ENCODE peak calls at places on chromosomes 6 and 20, in seven cellular contexts. One of them, this sample, is unnamed.

GRCh38 chr20:58890454-58891075 is 38.0 kb downstream of the GNAS start:
- DNase-seq in foreskin fibroblast: peak; percentile 88
- DNase-seq in endothelial cell: peak; percentile 86
- DNase-seq in suprapubic skin: peak; percentile 84
- DNase-seq in heart left ventricle: peak; percentile 83
- DNase-seq in Calu3: peak; percentile 83
- DNase-seq in left ventricle myocardium inferior: peak; percentile 81
- DNase-seq in this sample: peak; percentile 22

GRCh38 chr6:137490506-137490905 is 3.7 kb downstream of the OLIG3 start:
- DNase-seq in foreskin fibroblast: no peak
- DNase-seq in endothelial cell: no peak
- DNase-seq in suprapubic skin: no peak
- DNase-seq in heart left ventricle: no peak
- DNase-seq in Calu3: no peak
- DNase-seq in left ventricle myocardium inferior: no peak
- DNase-seq in this sample: no peak

GRCh38 chr20:48238326-48238725 is 453.0 kb upstream of the SULF2 start:
- DNase-seq in foreskin fibroblast: peak; percentile 31
- DNase-seq in endothelial cell: no peak
- DNase-seq in suprapubic skin: no peak
- DNase-seq in heart left ventricle: no peak
- DNase-seq in Calu3: no peak
- DNase-seq in left ventricle myocardium inferior: no peak
- DNase-seq in this sample: peak; percentile 13

GRCh38 chr6:84220809-84221409 is 6.5 kb downstream of the CEP162 start:
- DNase-seq in foreskin fibroblast: peak; percentile 52
- DNase-seq in endothelial cell: no peak
- DNase-seq in suprapubic skin: no peak
- DNase-seq in heart left ventricle: no peak
- DNase-seq in Calu3: no peak
- DNase-seq in left ventricle myocardium inferior: no peak
- DNase-seq in this sample: no peak

GRCh38 chr20:1292620-1293019 is 26.5 kb downstream of the SNPH start:
- DNase-seq in foreskin fibroblast: no peak
- DNase-seq in endothelial cell: no peak
- DNase-seq in suprapubic skin: no peak
- DNase-seq in heart left ventricle: no peak
- DNase-seq in Calu3: no peak
- DNase-seq in left ventricle myocardium inferior: no peak
- DNase-seq in this sample: no peak

GRCh38 chr6:13495818-13496217 is 8.4 kb upstream of the GFOD1 start:
- DNase-seq in foreskin fibroblast: no peak
- DNase-seq in endothelial cell: no peak
- DNase-seq in suprapubic skin: no peak
- DNase-seq in heart left ventricle: no peak
- DNase-seq in Calu3: no peak
- DNase-seq in left ventricle myocardium inferior: no peak
- DNase-seq in this sample: no peak

GRCh38 chr20:32062776-32063170 is 10.7 kb downstream of the HCK start:
- DNase-seq in foreskin fibroblast: no peak
- DNase-seq in endothelial cell: no peak
- DNase-seq in suprapubic skin: no peak
- DNase-seq in heart left ventricle: peak; percentile 66
- DNase-seq in Calu3: no peak
- DNase-seq in left ventricle myocardium inferior: peak; percentile 59
- DNase-seq in this sample: no peak

GRCh38 chr6:46956409-46956808 is 34.7 kb upstream of the ADGRF5 start:
- DNase-seq in foreskin fibroblast: no peak
- DNase-seq in endothelial cell: no peak
- DNase-seq in suprapubic skin: no peak
- DNase-seq in heart left ventricle: no peak
- DNase-seq in Calu3: no peak
- DNase-seq in left ventricle myocardium inferior: no peak
- DNase-seq in this sample: no peak

DNA sequence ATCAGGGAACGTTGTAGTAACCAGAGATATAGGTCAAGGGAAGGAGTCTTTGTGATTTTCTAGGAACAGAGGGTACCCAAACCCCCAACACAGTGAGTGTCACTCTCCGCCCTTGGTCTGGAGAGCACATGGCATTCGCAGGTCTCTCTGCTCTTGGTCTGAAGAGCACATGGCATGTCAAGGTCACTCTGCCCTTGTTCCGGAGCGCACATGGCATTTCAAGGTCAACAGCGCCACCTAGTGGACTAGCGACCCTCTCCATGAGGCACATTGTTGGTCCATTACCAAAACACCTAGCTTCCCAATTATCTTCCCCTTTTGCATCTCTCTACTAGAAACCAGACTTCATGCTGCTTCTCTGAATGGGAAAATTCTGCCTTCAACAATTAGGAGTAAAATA is 260.0 kb downstream of the C6orf118 start:
- DNase-seq in foreskin fibroblast: no peak
- DNase-seq in endothelial cell: peak; percentile 69
- DNase-seq in suprapubic skin: no peak
- DNase-seq in heart left ventricle: peak; percentile 33
- DNase-seq in Calu3: peak; percentile 56
- DNase-seq in left ventricle myocardium inferior: no peak
- DNase-seq in this sample: no peak
- TF ChIP-seq CTCF in foreskin fibroblast: peak; percentile 23
- TF ChIP-seq CTCF in endothelial cell: peak; percentile 91
- TF ChIP-seq CTCF in suprapubic skin: no peak
- TF ChIP-seq CTCF in heart left ventricle: peak; percentile 36
- TF ChIP-seq CTCF in Calu3: peak; percentile 68
- TF ChIP-seq CTCF in left ventricle myocardium inferior: peak; percentile 33
- TF ChIP-seq CTCF in this sample: peak; percentile 50

GRCh38 chr6:160431231-160431630 is 83.1 kb downstream of the SLC22A3 start:
- DNase-seq in foreskin fibroblast: peak; percentile 91
- DNase-seq in endothelial cell: no peak
- DNase-seq in suprapubic skin: no peak
- DNase-seq in heart left ventricle: peak; percentile 54
- DNase-seq in Calu3: no peak
- DNase-seq in left ventricle myocardium inferior: peak; percentile 62
- DNase-seq in this sample: no peak
- TF ChIP-seq CTCF in foreskin fibroblast: no peak
- TF ChIP-seq CTCF in endothelial cell: no peak
- TF ChIP-seq CTCF in suprapubic skin: no peak
- TF ChIP-seq CTCF in heart left ventricle: no peak
- TF ChIP-seq CTCF in Calu3: no peak
- TF ChIP-seq CTCF in left ventricle myocardium inferior: no peak
- TF ChIP-seq CTCF in this sample: no peak

GRCh38 chr6:56547687-56548086 is 95.0 kb downstream of the DST start:
- DNase-seq in foreskin fibroblast: no peak
- DNase-seq in endothelial cell: no peak
- DNase-seq in suprapubic skin: no peak
- DNase-seq in heart left ventricle: no peak
- DNase-seq in Calu3: no peak
- DNase-seq in left ventricle myocardium inferior: no peak
- DNase-seq in this sample: no peak

GRCh38 chr6:56550307-56550706 is 92.4 kb downstream of the DST start:
- DNase-seq in foreskin fibroblast: no peak
- DNase-seq in endothelial cell: no peak
- DNase-seq in suprapubic skin: no peak
- DNase-seq in heart left ventricle: no peak
- DNase-seq in Calu3: no peak
- DNase-seq in left ventricle myocardium inferior: no peak
- DNase-seq in this sample: no peak

GRCh38 chr6:56552212-56553130 is 90.2 kb downstream of the DST start:
- DNase-seq in foreskin fibroblast: peak; percentile 52
- DNase-seq in endothelial cell: no peak
- DNase-seq in suprapubic skin: no peak
- DNase-seq in heart left ventricle: no peak
- DNase-seq in Calu3: no peak
- DNase-seq in left ventricle myocardium inferior: no peak
- DNase-seq in this sample: peak; percentile 94

GRCh38 chr6:56551409-56552120 is 91.1 kb downstream of the DST start:
- DNase-seq in foreskin fibroblast: no peak
- DNase-seq in endothelial cell: no peak
- DNase-seq in suprapubic skin: no peak
- DNase-seq in heart left ventricle: peak; percentile 52
- DNase-seq in Calu3: no peak
- DNase-seq in left ventricle myocardium inferior: no peak
- DNase-seq in this sample: no peak

GRCh38 chr6:56549014-56549413 is 93.7 kb downstream of the DST start:
- DNase-seq in foreskin fibroblast: no peak
- DNase-seq in endothelial cell: no peak
- DNase-seq in suprapubic skin: no peak
- DNase-seq in heart left ventricle: no peak
- DNase-seq in Calu3: no peak
- DNase-seq in left ventricle myocardium inferior: no peak
- DNase-seq in this sample: no peak
- TF ChIP-seq CTCF in foreskin fibroblast: peak; percentile 41
- TF ChIP-seq CTCF in endothelial cell: no peak
- TF ChIP-seq CTCF in suprapubic skin: no peak
- TF ChIP-seq CTCF in heart left ventricle: peak; percentile 45
- TF ChIP-seq CTCF in Calu3: no peak
- TF ChIP-seq CTCF in left ventricle myocardium inferior: peak; percentile 50
- TF ChIP-seq CTCF in this sample: peak; percentile 53

GRCh38 chr6:76684881-76685280 is 612.4 kb upstream of the IMPG1 start:
- DNase-seq in foreskin fibroblast: peak; percentile 2
- DNase-seq in endothelial cell: no peak
- DNase-seq in suprapubic skin: no peak
- DNase-seq in heart left ventricle: no peak
- DNase-seq in Calu3: no peak
- DNase-seq in left ventricle myocardium inferior: no peak
- DNase-seq in this sample: no peak
- TF ChIP-seq CTCF in foreskin fibroblast: no peak
- TF ChIP-seq CTCF in endothelial cell: no peak
- TF ChIP-seq CTCF in suprapubic skin: no peak
- TF ChIP-seq CTCF in heart left ventricle: no peak
- TF ChIP-seq CTCF in Calu3: no peak
- TF ChIP-seq CTCF in left ventricle myocardium inferior: peak; percentile 15
- TF ChIP-seq CTCF in this sample: no peak

DNA sequence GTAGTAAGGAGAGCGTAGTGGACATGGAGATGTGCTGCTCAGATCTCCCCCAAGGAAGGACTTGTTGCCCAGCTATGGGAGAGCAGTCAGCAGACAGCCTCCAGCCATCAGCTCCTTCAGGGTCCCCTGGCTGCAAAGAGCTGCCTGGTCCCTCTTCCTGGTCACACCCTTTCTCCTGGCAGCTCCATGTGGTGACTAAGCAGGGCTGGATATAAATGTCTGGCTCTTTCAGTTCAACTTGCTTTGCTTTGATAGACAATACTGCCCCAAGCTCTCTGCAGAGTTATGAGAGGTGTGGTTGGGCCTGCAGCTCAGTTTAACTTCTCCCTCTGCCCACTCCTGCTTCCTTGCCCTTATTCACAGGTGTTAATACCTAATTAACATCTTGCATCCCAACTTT is 64.1 kb upstream of the DDR1 start:
- DNase-seq in foreskin fibroblast: peak; percentile 89
- DNase-seq in endothelial cell: no peak
- DNase-seq in suprapubic skin: no peak
- DNase-seq in heart left ventricle: peak; percentile 75
- DNase-seq in Calu3: peak; percentile 77
- DNase-seq in left ventricle myocardium inferior: peak; percentile 26
- DNase-seq in this sample: no peak
- TF ChIP-seq CTCF in foreskin fibroblast: no peak
- TF ChIP-seq CTCF in endothelial cell: no peak
- TF ChIP-seq CTCF in suprapubic skin: no peak
- TF ChIP-seq CTCF in heart left ventricle: no peak
- TF ChIP-seq CTCF in Calu3: no peak
- TF ChIP-seq CTCF in left ventricle myocardium inferior: no peak
- TF ChIP-seq CTCF in this sample: peak; percentile 36

GRCh38 chr6:145813285-145814034 is 1.1 kb downstream of the FBXO30 start:
- DNase-seq in foreskin fibroblast: peak; percentile 79
- DNase-seq in endothelial cell: no peak
- DNase-seq in suprapubic skin: no peak
- DNase-seq in heart left ventricle: no peak
- DNase-seq in Calu3: no peak
- DNase-seq in left ventricle myocardium inferior: no peak
- DNase-seq in this sample: no peak

GRCh38 chr6:145815351-145815772 is 767 bp upstream of the FBXO30 start:
- DNase-seq in foreskin fibroblast: peak; percentile 52
- DNase-seq in endothelial cell: no peak
- DNase-seq in suprapubic skin: no peak
- DNase-seq in heart left ventricle: peak; percentile 39
- DNase-seq in Calu3: no peak
- DNase-seq in left ventricle myocardium inferior: peak; percentile 16
- DNase-seq in this sample: no peak

GRCh38 chr6:145815875-145816274 is 1.3 kb upstream of the FBXO30 start:
- DNase-seq in foreskin fibroblast: peak; percentile 42
- DNase-seq in endothelial cell: no peak
- DNase-seq in suprapubic skin: no peak
- DNase-seq in heart left ventricle: no peak
- DNase-seq in Calu3: no peak
- DNase-seq in left ventricle myocardium inferior: no peak
- DNase-seq in this sample: no peak

GRCh38 chr6:145814035-145814500 is 527 bp downstream of the FBXO30 start:
- DNase-seq in foreskin fibroblast: no peak
- DNase-seq in endothelial cell: no peak
- DNase-seq in suprapubic skin: no peak
- DNase-seq in heart left ventricle: peak; percentile 46
- DNase-seq in Calu3: peak; percentile 12
- DNase-seq in left ventricle myocardium inferior: peak; percentile 33
- DNase-seq in this sample: no peak

DNA sequence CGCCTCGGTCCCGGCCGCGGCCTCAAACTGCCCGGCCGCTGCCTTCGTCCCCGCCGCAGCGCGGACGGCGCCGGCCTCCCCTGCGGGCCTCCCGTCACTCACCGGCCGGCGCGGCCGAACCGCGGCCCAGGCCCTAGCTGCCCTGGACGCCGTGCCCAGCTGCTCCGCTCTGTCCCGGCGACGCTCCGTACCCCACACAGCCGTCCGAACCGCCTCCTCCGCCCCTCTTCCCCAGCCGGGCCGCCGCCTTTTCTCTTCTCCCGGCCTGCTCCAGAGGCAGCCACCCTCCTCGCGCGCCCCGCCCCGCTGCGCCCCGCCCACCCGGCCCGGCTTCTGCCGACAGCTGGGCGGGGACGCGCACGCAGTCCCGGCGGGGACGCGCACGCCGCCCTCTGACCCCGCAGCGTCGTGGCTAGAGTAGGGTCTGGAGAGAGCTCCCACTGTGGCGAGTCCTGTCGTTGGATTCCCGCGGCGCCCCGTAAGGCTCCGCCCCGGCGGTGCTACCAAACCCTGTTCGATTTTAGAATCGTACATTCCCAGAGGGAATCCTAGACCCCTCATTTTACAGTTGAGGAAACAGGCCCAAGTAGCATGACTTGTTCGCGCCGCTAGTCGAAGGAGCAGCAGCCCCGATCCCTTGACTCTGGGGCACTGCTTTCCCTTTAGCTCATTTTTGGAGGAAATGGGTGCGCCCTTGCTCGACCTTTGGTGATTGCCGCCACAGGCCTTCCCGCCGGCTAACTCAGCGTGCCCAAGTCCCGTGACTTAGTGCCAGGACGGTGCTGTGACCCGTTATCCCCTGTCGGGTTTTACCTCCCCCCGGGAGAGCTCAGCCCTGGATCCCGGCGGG is at the start of gene FBXO30:
- DNase-seq in foreskin fibroblast: peak; percentile 97
- DNase-seq in endothelial cell: peak; percentile 91
- DNase-seq in suprapubic skin: peak; percentile 89
- DNase-seq in heart left ventricle: peak; percentile 90
- DNase-seq in Calu3: peak; percentile 83
- DNase-seq in left ventricle myocardium inferior: peak; percentile 93
- DNase-seq in this sample: no peak
- TF ChIP-seq CTCF in foreskin fibroblast: no peak
- TF ChIP-seq CTCF in endothelial cell: no peak
- TF ChIP-seq CTCF in suprapubic skin: no peak
- TF ChIP-seq CTCF in heart left ventricle: no peak
- TF ChIP-seq CTCF in Calu3: no peak
- TF ChIP-seq CTCF in left ventricle myocardium inferior: peak; percentile 46
- TF ChIP-seq CTCF in this sample: peak; percentile 11

GRCh38 chr6:24193364-24193763 is 67.3 kb downstream of the NRSN1 start:
- DNase-seq in foreskin fibroblast: no peak
- DNase-seq in endothelial cell: no peak
- DNase-seq in suprapubic skin: no peak
- DNase-seq in heart left ventricle: no peak
- DNase-seq in Calu3: no peak
- DNase-seq in left ventricle myocardium inferior: no peak
- DNase-seq in this sample: no peak
- TF ChIP-seq CTCF in foreskin fibroblast: no peak
- TF ChIP-seq CTCF in endothelial cell: no peak
- TF ChIP-seq CTCF in suprapubic skin: no peak
- TF ChIP-seq CTCF in heart left ventricle: no peak
- TF ChIP-seq CTCF in Calu3: no peak
- TF ChIP-seq CTCF in left ventricle myocardium inferior: no peak
- TF ChIP-seq CTCF in this sample: no peak